ENCODE peak calls at places on chromosome 21, in ten cellular contexts. B, R, H, X, Y, S, F, U, M and D are unnamed samples.

GRCh38 chr21:8993943-8994639 is 1527.3 kb upstream of the TPTE start:
- DNase-seq in X (no peak), F (no peak), H (no peak), U (no peak), S (no peak), R (no peak), Y (no peak), M (no peak), B (no peak), D (no peak)

GRCh38 chr21:43712268-43712942 is 6.5 kb upstream of the PDXK start:
- DNase-seq in M (no peak), H (peak; percentile 49), U (peak; percentile 58), B (no peak), S (peak; percentile 88), Y (no peak), R (peak; percentile 84), X (no peak), F (no peak), D (no peak)

GRCh38 chr21:32949701-32950100 is 76.0 kb upstream of the OLIG2 start:
- DNase-seq in Y (no peak), M (no peak), F (no peak), S (no peak), H (no peak), B (no peak), U (no peak), X (no peak), R (no peak), D (no peak)

GRCh38 chr21:45073301-45074047 is 906 bp upstream of the ADARB1 start:
- DNase-seq in F (no peak), R (peak; percentile 74), B (peak; percentile 13), X (peak; percentile 86), H (peak; percentile 78), M (peak; percentile 54), U (peak; percentile 25), Y (peak; percentile 33), S (peak; percentile 59), D (peak; percentile 66)

GRCh38 chr21:37742532-37742931 is 173.7 kb downstream of the KCNJ6 start:
- DNase-seq in H (no peak), S (no peak), Y (no peak), U (peak; percentile 64), M (no peak), B (peak; percentile 13), F (no peak), R (no peak), X (no peak), D (no peak)

GRCh38 chr21:15552914-15553491 is 176.8 kb upstream of the USP25 start:
- DNase-seq in H (no peak), X (no peak), B (peak; percentile 23), F (no peak), S (peak; percentile 15), M (no peak), Y (no peak), R (no peak), U (peak; percentile 58), D (peak; percentile 4)

GRCh38 chr21:28516011-28516410 is 476.7 kb downstream of the LTN1 start:
- DNase-seq in Y (no peak), R (no peak), M (no peak), U (no peak), B (no peak), F (no peak), S (no peak), H (no peak), X (no peak), D (no peak)

GRCh38 chr21:44617071-44617501 is 5.2 kb downstream of the KRTAP10-8 start:
- DNase-seq in Y (no peak), H (peak; percentile 57), X (no peak), B (no peak), F (no peak), R (no peak), M (peak; percentile 48), S (no peak), U (no peak), D (no peak)

GRCh38 chr21:35106246-35106835 is 57.2 kb upstream of the RUNX1 start:
- DNase-seq in S (no peak), H (peak; percentile 56), U (no peak), M (no peak), R (no peak), X (peak; percentile 84), B (no peak), F (no peak), Y (no peak), D (no peak)

GRCh38 chr21:34282223-34282622 is 81.6 kb upstream of the KCNE2 start:
- DNase-seq in R (no peak), S (no peak), U (peak; percentile 50), B (no peak), Y (no peak), X (no peak), H (no peak), M (no peak), F (no peak), D (no peak)

GRCh38 chr21:16370176-16370575 is 640.4 kb downstream of the USP25 start:
- DNase-seq in S (no peak), U (no peak), H (no peak), X (no peak), R (no peak), F (no peak), Y (no peak), B (no peak), M (no peak), D (no peak)

GRCh38 chr21:30306821-30307330 is 13.2 kb downstream of the KRTAP26-1 start:
- DNase-seq in S (no peak), H (no peak), M (no peak), Y (no peak), U (no peak), F (no peak), X (no peak), R (no peak), B (no peak), D (no peak)

GRCh38 chr21:33761104-33762036 is 119.1 kb downstream of the ITSN1 start:
- DNase-seq in S (peak; percentile 78), U (peak; percentile 99), B (no peak), Y (peak; percentile 52), F (peak; percentile 95), R (peak; percentile 37), M (no peak), X (no peak), H (no peak), D (no peak)

GRCh38 chr21:17818158-17819113 is 720 bp downstream of the C21orf91 start:
- DNase-seq in U (peak; percentile 36), S (peak; percentile 26), B (peak; percentile 78), R (peak; percentile 29), F (no peak), Y (peak; percentile 42), H (peak; percentile 80), M (peak; percentile 53), X (peak; percentile 93), D (peak; percentile 36)

GRCh38 chr21:41396452-41397107 is 29.5 kb upstream of the MX1 start:
- DNase-seq in U (no peak), X (peak; percentile 84), R (peak; percentile 63), H (peak; percentile 63), S (no peak), F (no peak), Y (peak; percentile 38), B (no peak), M (no peak), D (no peak)

GRCh38 chr21:32572574-32573420 is 12.5 kb downstream of the TCP10L start:
- DNase-seq in B (peak; percentile 44), F (no peak), U (no peak), Y (no peak), M (no peak), R (peak; percentile 72), X (no peak), H (peak; percentile 51), S (no peak), D (no peak)

GRCh38 chr21:34881421-34881820 is 167.7 kb downstream of the RUNX1 start:
- DNase-seq in B (no peak), R (no peak), M (no peak), H (no peak), Y (no peak), X (no peak), S (no peak), U (peak; percentile 75), F (no peak), D (no peak)

DNA sequence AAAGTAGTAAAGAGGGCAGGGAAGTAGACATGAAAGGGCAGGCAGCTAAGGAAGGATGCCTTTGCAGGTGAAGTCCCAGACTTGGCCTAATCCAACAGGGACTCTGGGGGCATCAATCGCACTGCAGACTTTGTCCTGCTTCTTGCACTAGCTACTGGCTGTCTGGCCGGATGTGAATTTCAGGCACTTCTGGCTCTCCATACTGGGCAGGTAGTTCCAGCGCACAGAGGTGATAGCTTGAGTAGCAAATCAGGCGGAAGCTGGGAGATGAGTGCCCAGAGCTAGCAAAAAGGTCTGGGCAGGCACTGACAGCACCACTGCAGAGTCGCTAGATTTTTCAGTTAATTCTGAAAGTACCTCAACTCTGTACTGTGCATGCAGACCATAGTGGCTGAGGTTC is 997 bp downstream of the RSPH1 start:
- DNase-seq in R (no peak), M (no peak), B (no peak), S (no peak), F (no peak), X (no peak), Y (no peak), U (no peak), H (peak; percentile 27), D (no peak)
- TF ChIP-seq CTCF in R (no peak), M (no peak), B (no peak), S (no peak), F (no peak), X (no peak), Y (no peak), U (no peak), H (no peak), D (no peak)

GRCh38 chr21:31537872-31538576 is 121.5 kb upstream of the SOD1 start:
- DNase-seq in F (no peak), Y (no peak), R (no peak), H (peak; percentile 80), B (no peak), M (peak; percentile 68), S (no peak), X (no peak), U (no peak), D (no peak)
- TF ChIP-seq CTCF in F (no peak), Y (no peak), R (no peak), H (peak; percentile 87), B (peak; percentile 65), M (peak; percentile 55), S (no peak), X (no peak), U (no peak), D (no peak)

DNA sequence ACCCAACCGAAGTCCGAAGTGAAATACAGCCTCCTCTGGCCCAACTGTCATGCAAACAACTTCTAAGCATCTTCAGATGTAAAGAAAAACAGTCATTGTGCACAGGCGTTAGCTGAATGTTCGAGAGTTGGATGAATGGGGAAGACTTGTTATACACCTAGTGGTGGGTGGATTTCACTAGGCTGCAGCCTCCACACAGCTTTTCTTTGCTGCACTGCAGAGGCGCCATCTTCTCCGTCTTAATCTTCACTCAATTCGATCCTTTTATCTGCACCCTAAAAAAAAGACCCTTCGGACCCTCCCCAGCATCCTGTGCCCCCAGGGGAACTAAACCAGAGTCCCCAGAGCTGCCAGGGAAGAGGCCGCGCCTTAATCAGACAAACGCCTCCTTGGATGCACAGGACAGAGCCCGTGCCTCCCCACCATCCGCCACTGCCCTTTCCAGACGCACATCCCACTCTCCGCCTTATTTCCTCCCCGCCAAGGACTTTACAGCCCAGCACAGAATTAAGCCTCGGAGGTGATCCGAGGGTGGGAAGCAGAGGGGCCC is 1.4 kb downstream of the APP start:
- DNase-seq in S (peak; percentile 55), H (peak; percentile 78), X (no peak), M (no peak), B (no peak), R (peak; percentile 17), U (peak; percentile 79), F (no peak), Y (peak; percentile 52), D (peak; percentile 67)
- TF ChIP-seq CTCF in S (peak; percentile 36), H (peak; percentile 68), X (peak; percentile 28), M (no peak), B (no peak), R (no peak), U (peak; percentile 48), F (peak; percentile 63), Y (peak; percentile 43), D (no peak)

GRCh38 chr21:31347435-31348032 is 3.5 kb upstream of the TIAM1 start:
- DNase-seq in S (peak; percentile 51), H (no peak), B (peak; percentile 35), F (no peak), X (no peak), Y (no peak), R (no peak), M (no peak), U (peak; percentile 61), D (no peak)
- TF ChIP-seq CTCF in S (peak; percentile 78), H (peak; percentile 68), B (peak; percentile 81), F (peak; percentile 65), X (peak; percentile 21), Y (peak; percentile 31), R (peak; percentile 63), M (no peak), U (peak; percentile 46), D (no peak)